ENCODE peak calls at places on chromosomes 16 and 17, in five cellular contexts. C is heart right ventricle, W is tibial artery, I is heart left ventricle, N is PC-3. O is an unnamed sample. For H3K4me1, the result is how much of the 10 kb centered on the place peaks cover.

GRCh38 chr17:692116-692515 is 22.5 kb downstream of the VPS53 start:
- DNase-seq in N (peak), C (no peak), I (no peak), W (no peak), O (no peak)

GRCh38 chr17:7912927-7913524 is 3.1 kb downstream of the RNF227 start:
- DNase-seq in I (no peak), W (no peak), N (peak), C (peak), O (peak)

GRCh38 chr17:67689534-67690177 is 28.1 kb upstream of the NOL11 start:
- DNase-seq in C (peak), N (peak), W (peak), I (peak), O (no peak)

GRCh38 chr16:66058181-66058580 is 308.3 kb upstream of the CDH5 start:
- DNase-seq in N (no peak), I (no peak), C (no peak), W (no peak), O (no peak)

GRCh38 chr17:62761884-62762283 is 46.2 kb downstream of the MARCHF10 start:
- DNase-seq in C (no peak), W (no peak), I (no peak), N (peak), O (no peak)

GRCh38 chr16:87435399-87436224 is 43.5 kb downstream of the MAP1LC3B start:
- DNase-seq in C (peak), I (no peak), W (peak), N (peak), O (peak)

GRCh38 chr16:79334127-79334526 is 266.4 kb downstream of the MAF start:
- DNase-seq in N (no peak), W (no peak), I (no peak), C (no peak), O (no peak)

GRCh38 chr16:20765732-20766131 is 1.9 kb downstream of the ACSM3 start:
- DNase-seq in N (no peak), W (no peak), C (no peak), I (no peak), O (no peak)

GRCh38 chr17:44348234-44348987 is 3.3 kb downstream of the GRN start:
- DNase-seq in N (no peak), I (no peak), C (no peak), W (peak), O (no peak)

GRCh38 chr17:41618341-41619161 is 5.8 kb downstream of the KRT17 start:
- DNase-seq in W (no peak), C (no peak), I (no peak), N (peak), O (peak)

GRCh38 chr17:7476474-7476873 is 3.0 kb downstream of the ZBTB4 start:
- DNase-seq in N (peak), W (no peak), I (no peak), C (no peak), O (no peak)

GRCh38 chr16:14672403-14672971 is 21.6 kb downstream of the PLA2G10 start:
- DNase-seq in N (peak), I (no peak), C (no peak), W (no peak), O (no peak)

GRCh38 chr16:80084614-80085013 is 456.2 kb upstream of the DYNLRB2 start:
- DNase-seq in N (peak), I (peak), C (peak), W (peak), O (no peak)

GRCh38 chr16:85565340-85565739 is 47.8 kb upstream of the GSE1 start:
- DNase-seq in N (no peak), W (no peak), I (no peak), C (no peak), O (no peak)
- H3K4me1 ChIP-seq in N (under half), W (under half), I (under half), C (under half), O (under half)

GRCh38 chr16:48583075-48584065 is 26.6 kb downstream of the N4BP1 start:
- DNase-seq in C (no peak), W (no peak), N (no peak), I (no peak), O (no peak)
- H3K27ac ChIP-seq in C (no peak), W (no peak), N (no peak), I (no peak), O (no peak)

GRCh38 chr17:78973196-78973595 is 6.5 kb downstream of the LGALS3BP start:
- DNase-seq in C (no peak), W (no peak), I (no peak), N (no peak), O (no peak)

GRCh38 chr17:78972507-78973105 is 7.1 kb downstream of the LGALS3BP start:
- DNase-seq in C (no peak), I (no peak), N (no peak), W (no peak), O (no peak)

GRCh38 chr17:78973792-78974520 is 5.8 kb downstream of the LGALS3BP start:
- DNase-seq in W (no peak), C (no peak), I (no peak), N (no peak), O (no peak)

GRCh38 chr17:78976907-78977680 is 2.6 kb downstream of the LGALS3BP start:
- DNase-seq in N (no peak), C (no peak), W (no peak), I (no peak), O (no peak)

GRCh38 chr17:78974635-78975591 is 4.8 kb downstream of the LGALS3BP start:
- DNase-seq in N (peak), I (peak), C (peak), W (peak), O (peak)
- H3K4me1 ChIP-seq in N (under half), I (half or more), C (half or more), W (under half), O (under half)

DNA sequence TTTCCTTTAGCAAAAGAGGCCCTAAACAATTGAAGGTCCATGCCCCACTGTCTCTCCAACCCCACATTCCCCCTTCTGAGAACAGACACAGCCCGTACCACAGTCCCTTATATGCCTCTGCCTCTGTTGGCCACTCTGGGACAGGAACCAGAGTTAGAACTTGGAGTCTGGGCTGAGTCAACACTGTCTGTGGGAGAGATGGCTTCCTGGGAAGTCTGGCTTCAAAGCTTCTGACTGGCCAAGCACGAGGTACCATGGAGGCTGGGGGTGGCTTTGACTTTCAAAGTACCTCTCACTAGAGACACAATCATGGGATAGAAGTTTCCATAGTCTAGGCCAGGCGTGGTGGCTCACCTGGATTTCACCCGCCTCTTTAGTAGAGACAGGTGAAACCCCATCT is 14.9 kb upstream of the SPOP start:
- DNase-seq in W (no peak), N (no peak), C (no peak), I (no peak), O (no peak)
- H3K27ac ChIP-seq in W (peak), N (no peak), C (no peak), I (peak), O (peak)

GRCh38 chr17:76431509-76431908 is 21.4 kb downstream of the UBE2O start:
- DNase-seq in C (no peak), N (no peak), W (no peak), I (no peak), O (no peak)
- H3K4me1 ChIP-seq in C (half or more), N (under half), W (under half), I (half or more), O (under half)

DNA sequence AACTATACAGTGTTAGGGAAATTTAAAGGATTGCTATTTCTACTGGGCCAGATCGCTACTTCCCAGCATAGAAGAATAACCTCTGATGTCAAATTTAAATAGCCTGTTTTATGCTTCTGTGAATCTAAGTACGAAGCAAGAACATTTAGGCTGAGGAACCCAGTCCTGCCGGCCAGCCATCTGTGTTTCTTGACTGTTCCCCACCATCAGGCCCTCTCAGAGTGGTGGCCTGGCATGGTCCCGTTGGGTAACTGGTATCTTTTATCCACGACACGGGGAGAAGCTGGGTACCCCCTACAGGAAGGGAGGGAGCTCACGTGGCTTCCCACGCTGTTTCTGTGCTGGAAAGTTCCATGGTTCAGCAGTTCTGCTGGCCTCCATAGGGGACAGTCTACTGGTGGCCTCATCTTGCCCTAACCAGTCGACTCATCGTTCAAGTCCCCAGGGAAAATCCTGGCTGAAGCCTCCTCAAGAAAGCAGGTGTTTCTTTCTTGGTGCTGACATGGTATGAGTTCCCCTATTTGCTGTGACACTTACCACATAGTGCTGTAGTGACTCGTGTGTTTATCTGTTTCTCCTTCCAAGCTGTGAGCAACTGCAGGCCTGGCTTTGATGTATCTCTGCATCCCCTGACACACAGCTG is 201.7 kb upstream of the NLRP1 start:
- DNase-seq in C (no peak), W (no peak), I (no peak), N (peak), O (no peak)
- H3K27ac ChIP-seq in C (no peak), W (no peak), I (no peak), N (peak), O (no peak)

GRCh38 chr16:4361033-4361943 is 10.2 kb upstream of the PAM16 start:
- DNase-seq in N (no peak), C (no peak), W (no peak), I (no peak), O (no peak)

GRCh38 chr16:4364196-4365013 is 7.2 kb upstream of the VASN start:
- DNase-seq in C (no peak), N (no peak), I (no peak), W (no peak), O (no peak)

GRCh38 chr16:4361944-4362311 is 9.7 kb upstream of the VASN start:
- DNase-seq in I (no peak), N (no peak), W (no peak), C (no peak), O (no peak)

GRCh38 chr16:4360538-4361021 is 9.5 kb upstream of the PAM16 start:
- DNase-seq in W (no peak), I (no peak), C (no peak), N (no peak), O (no peak)

GRCh38 chr16:4362476-4363250 is 9.0 kb upstream of the VASN start:
- DNase-seq in N (no peak), W (no peak), I (no peak), C (no peak), O (no peak)
- H3K4me1 ChIP-seq in N (under half), W (under half), I (under half), C (under half), O (under half)

O was measured in aorta.